ENCODE peak calls at places on chromosomes 2 and 18, in five cellular contexts. F, L, A, E and N are unnamed samples.

GRCh38 chr2:159658887-159659437 is 42.6 kb upstream of the BAZ2B start:
- DNase-seq in E (peak; percentile 12), A (no peak), L (no peak), F (peak; percentile 86), N (no peak)

GRCh38 chr2:23489471-23490400 is 104.8 kb downstream of the KLHL29 start:
- DNase-seq in F (peak; percentile 10), L (no peak), E (no peak), A (no peak), N (no peak)

GRCh38 chr2:147232225-147232669 is 612.6 kb upstream of the ACVR2A start:
- DNase-seq in A (no peak), L (no peak), F (no peak), E (no peak), N (no peak)

GRCh38 chr2:65053199-65053598 is 3.0 kb upstream of the CEP68 start:
- DNase-seq in L (peak; percentile 83), E (no peak), F (no peak), A (no peak), N (peak; percentile 75)

GRCh38 chr2:230137902-230138539 is 69.3 kb upstream of the SLC16A14 start:
- DNase-seq in L (no peak), E (no peak), F (no peak), A (no peak), N (no peak)

GRCh38 chr2:227407601-227408089 is 19.9 kb upstream of the SCYGR1 start:
- DNase-seq in E (no peak), A (no peak), L (no peak), F (no peak), N (no peak)

GRCh38 chr2:28619213-28620196 is 123.6 kb downstream of the PLB1 start:
- DNase-seq in L (no peak), A (no peak), F (no peak), E (no peak), N (no peak)

GRCh38 chr18:74609535-74609934 is 11.9 kb downstream of the ZNF407 start:
- DNase-seq in E (peak; percentile 42), F (peak; percentile 50), L (no peak), A (no peak), N (no peak)

GRCh38 chr2:190444954-190445353 is 36.8 kb downstream of the MFSD6 start:
- DNase-seq in E (no peak), L (no peak), A (no peak), F (no peak), N (no peak)

GRCh38 chr18:53920312-53921075 is 304.0 kb downstream of the MBD2 start:
- DNase-seq in F (no peak), A (no peak), E (no peak), L (no peak), N (no peak)

GRCh38 chr2:216525972-216526371 is 27.3 kb downstream of the RPL37A start:
- DNase-seq in L (no peak), F (no peak), E (no peak), A (no peak), N (no peak)

GRCh38 chr2:96498023-96498431 is 7.1 kb downstream of the NEURL3 start:
- DNase-seq in E (no peak), A (no peak), L (no peak), F (no peak), N (no peak)

GRCh38 chr18:13179566-13180113 is 38.9 kb upstream of the LDLRAD4 start:
- DNase-seq in L (no peak), A (no peak), E (no peak), F (no peak), N (no peak)

GRCh38 chr18:24073791-24074190 is 59.2 kb downstream of the TTC39C start:
- DNase-seq in E (no peak), L (no peak), A (no peak), F (no peak), N (no peak)

GRCh38 chr2:146624429-146624828 is 1220.4 kb upstream of the ACVR2A start:
- DNase-seq in L (no peak), F (no peak), E (no peak), A (no peak), N (no peak)

GRCh38 chr2:230319211-230319862 is 7.7 kb upstream of the SP140L start:
- DNase-seq in E (no peak), L (peak; percentile 72), F (no peak), A (no peak), N (peak; percentile 71)

GRCh38 chr2:241443486-241444223 is 64.7 kb downstream of the STK25 start:
- DNase-seq in A (no peak), F (peak; percentile 25), E (peak; percentile 12), L (peak; percentile 85), N (peak; percentile 61)

GRCh38 chr18:9249254-9249653 is 85.3 kb upstream of the TWSG1 start:
- DNase-seq in F (no peak), A (no peak), L (no peak), E (no peak), N (no peak)

GRCh38 chr18:2881490-2882195 is 34.8 kb downstream of the EMILIN2 start:
- DNase-seq in L (no peak), E (peak; percentile 91), A (no peak), F (peak; percentile 93), N (no peak)